ENCODE peak calls at places on chromosomes 3 and 15, in nine cellular contexts. K is stomach, G is GM12878, C is uterus, J is PC-9, D is heart right ventricle, R is epithelial cell of esophagus, Z is tibial nerve, W is AG09309. Y is an unnamed sample.

GRCh38 chr15:89307791-89308190 is 26.8 kb downstream of the POLG start:
- DNase-seq in K (no peak), G (no peak), C (no peak), J (no peak), D (no peak), R (peak), Z (no peak), W (peak), Y (no peak)

GRCh38 chr15:50180578-50180977 is 1.4 kb upstream of the SLC27A2 start:
- DNase-seq in K (no peak), G (no peak), C (no peak), J (no peak), D (no peak), R (no peak), Z (no peak), W (no peak), Y (no peak)

GRCh38 chr3:180306691-180307090 is 270.0 kb upstream of the PEX5L start:
- DNase-seq in K (no peak), G (no peak), C (no peak), J (peak), D (no peak), R (peak), Z (no peak), W (no peak), Y (no peak)

GRCh38 chr3:157294953-157295352 is 135.0 kb upstream of the CCNL1 start:
- DNase-seq in K (no peak), G (no peak), C (no peak), J (no peak), D (no peak), R (no peak), Z (no peak), W (no peak), Y (no peak)

GRCh38 chr3:106518516-106518915 is 649.7 kb upstream of the CBLB start:
- DNase-seq in K (no peak), G (no peak), C (no peak), J (peak), D (no peak), R (peak), Z (no peak), W (peak), Y (peak)

GRCh38 chr15:89728254-89728653 is 22.8 kb downstream of the MESP1 start:
- DNase-seq in K (no peak), G (no peak), C (no peak), J (no peak), D (no peak), R (no peak), Z (no peak), W (no peak), Y (no peak)

GRCh38 chr15:42845581-42845980 is 75.0 kb downstream of the TTBK2 start:
- DNase-seq in K (no peak), G (no peak), C (no peak), J (peak), D (no peak), R (peak), Z (no peak), W (no peak), Y (no peak)

GRCh38 chr15:76391847-76392246 is 55.3 kb downstream of the ISL2 start:
- DNase-seq in K (no peak), G (no peak), C (no peak), J (no peak), D (no peak), R (no peak), Z (no peak), W (no peak), Y (no peak)

GRCh38 chr3:149512073-149512782 is 37.7 kb downstream of the TM4SF4 start:
- DNase-seq in K (peak), G (no peak), C (peak), J (peak), D (peak), R (peak), Z (peak), W (no peak), Y (no peak)

GRCh38 chr15:37101634-37102314 is 1.4 kb upstream of the MEIS2 start:
- DNase-seq in K (peak), G (no peak), C (peak), J (peak), D (peak), R (peak), Z (peak), W (no peak), Y (no peak)

GRCh38 chr3:44428910-44429309 is 48.6 kb downstream of the ZNF445 start:
- DNase-seq in K (no peak), G (no peak), C (no peak), J (no peak), D (no peak), R (no peak), Z (no peak), W (no peak), Y (no peak)

GRCh38 chr15:74967670-74968069 is 11.1 kb upstream of the RPP25 start:
- DNase-seq in K (no peak), G (no peak), C (no peak), J (no peak), D (no peak), R (peak), Z (no peak), W (no peak), Y (no peak)

DNA sequence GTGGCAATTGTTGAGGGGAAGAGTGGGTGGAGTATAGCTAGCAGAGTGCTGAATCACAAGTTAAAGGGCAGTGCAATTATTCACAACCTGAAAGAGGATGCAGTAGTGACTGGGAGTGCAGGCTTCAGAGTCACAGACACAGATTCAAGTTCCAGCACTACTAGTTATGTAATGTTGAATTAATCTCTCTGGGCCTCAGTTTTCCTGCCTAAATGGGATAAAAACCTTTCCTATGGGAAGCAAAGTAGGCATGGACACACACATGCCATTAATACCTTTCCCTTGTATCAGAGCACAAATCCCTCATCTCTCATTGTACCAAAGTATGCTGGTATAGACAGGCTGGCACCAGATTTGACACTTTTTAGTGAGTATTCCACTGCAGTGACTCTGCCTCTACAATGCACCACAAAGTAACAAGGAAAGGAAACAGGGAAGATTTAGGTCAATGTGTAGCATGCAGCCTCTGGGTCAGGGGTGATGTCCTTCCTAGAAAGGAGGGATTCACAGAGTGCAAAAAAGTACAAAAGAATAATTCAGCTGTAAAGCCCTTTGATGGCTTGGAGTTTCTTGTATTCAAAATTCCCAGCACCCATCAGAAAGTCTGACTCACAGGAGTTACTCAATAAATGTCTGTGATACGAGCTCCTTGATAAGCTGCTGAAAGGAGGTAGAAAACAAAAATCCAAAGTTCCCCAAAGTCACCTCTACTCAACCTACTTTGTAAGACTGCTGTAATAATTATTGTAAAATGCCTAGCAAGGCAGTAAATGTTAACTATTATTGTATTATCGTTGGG is 507.5 kb upstream of the TGFBR2 start:
- DNase-seq in K (no peak), G (no peak), C (no peak), J (no peak), D (no peak), R (peak), Z (no peak), W (no peak), Y (no peak)
- H3K4me3 ChIP-seq in K (no peak), G (no peak), C (no peak), J (no peak), D (no peak), R (no peak), Z (no peak), W (no peak), Y (no peak)

DNA sequence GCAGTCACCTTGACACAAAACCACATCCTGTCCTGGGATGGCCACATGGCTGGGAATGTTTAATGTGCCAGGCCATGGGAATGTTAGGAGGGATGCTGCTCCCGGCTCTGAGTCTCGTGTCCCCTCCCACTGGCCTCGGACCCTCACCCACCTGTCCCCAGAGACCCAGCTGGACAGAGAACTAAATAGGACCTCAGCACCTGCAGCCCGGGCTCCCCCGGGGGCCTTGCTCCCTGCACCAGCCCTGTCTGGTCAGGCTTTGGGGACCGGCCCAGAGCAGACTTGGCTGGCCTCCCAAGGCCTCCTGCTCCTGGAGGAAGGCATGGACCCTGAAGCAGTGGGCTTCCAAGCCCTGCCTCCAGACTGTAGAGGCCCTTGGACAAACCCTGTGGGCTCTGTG is 100.0 kb upstream of the IQSEC1 start:
- DNase-seq in K (no peak), G (no peak), C (no peak), J (no peak), D (no peak), R (no peak), Z (no peak), W (no peak), Y (no peak)
- TF ChIP-seq CTCF in K (no peak), G (no peak), C (no peak), J (no peak), D (no peak), R (no peak), Z (no peak), W (no peak), Y (no peak)

DNA sequence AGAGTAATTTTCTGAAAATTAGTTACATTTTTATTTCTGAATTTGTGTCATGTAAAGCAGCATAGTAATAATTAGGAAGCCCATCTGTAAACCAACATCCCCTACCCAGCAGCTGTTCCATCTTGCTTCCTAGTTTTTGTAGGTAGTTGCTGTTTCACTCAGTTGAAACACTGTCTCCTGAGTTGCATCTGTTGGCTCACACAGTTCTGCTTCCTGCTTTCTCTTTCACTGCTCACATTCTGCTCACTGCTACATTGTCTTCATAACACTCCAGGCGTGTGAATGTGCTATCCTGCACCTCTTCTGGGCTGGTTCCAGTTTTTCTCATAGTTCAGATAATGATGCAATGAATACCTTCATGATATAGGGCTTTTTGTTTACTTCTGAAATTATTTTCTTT is 123.4 kb downstream of the EPHB1 start:
- DNase-seq in K (no peak), G (peak), C (no peak), J (no peak), D (no peak), R (no peak), Z (no peak), W (no peak), Y (no peak)
- H3K4me3 ChIP-seq in K (no peak), G (no peak), C (no peak), J (no peak), D (no peak), R (no peak), Z (no peak), W (no peak), Y (no peak)

GRCh38 chr3:16266714-16267113 is 1.7 kb downstream of the OXNAD1 start:
- DNase-seq in K (no peak), G (no peak), C (no peak), J (no peak), D (no peak), R (peak), Z (no peak), W (no peak), Y (no peak)

GRCh38 chr3:16262195-16262594 is 2.5 kb downstream of the DPH3 start:
- DNase-seq in K (no peak), G (no peak), C (no peak), J (no peak), D (no peak), R (no peak), Z (no peak), W (no peak), Y (no peak)

GRCh38 chr3:16264174-16264707 is 502 bp downstream of the DPH3 start:
- DNase-seq in K (no peak), G (no peak), C (no peak), J (no peak), D (no peak), R (peak), Z (no peak), W (peak), Y (no peak)

GRCh38 chr3:16265455-16265786 is 409 bp downstream of the OXNAD1 start:
- DNase-seq in K (no peak), G (no peak), C (no peak), J (no peak), D (no peak), R (no peak), Z (no peak), W (no peak), Y (no peak)

GRCh38 chr3:16264708-16265454 is at the start of the genes DPH3 and OXNAD1:
- DNase-seq in K (peak), G (peak), C (peak), J (peak), D (peak), R (peak), Z (peak), W (peak), Y (peak)
- TF ChIP-seq CTCF in K (peak), G (no peak), C (peak), J (no peak), D (peak), R (peak), Z (no peak), W (no peak), Y (no peak)

GRCh38 chr3:170419301-170420087 is 826 bp downstream of the CLDN11 start:
- DNase-seq in K (no peak), G (no peak), C (peak), J (no peak), D (peak), R (no peak), Z (no peak), W (no peak), Y (no peak)
- H3K4me3 ChIP-seq in K (peak), G (no peak), C (peak), J (no peak), D (peak), R (peak), Z (peak), W (peak), Y (peak)

DNA sequence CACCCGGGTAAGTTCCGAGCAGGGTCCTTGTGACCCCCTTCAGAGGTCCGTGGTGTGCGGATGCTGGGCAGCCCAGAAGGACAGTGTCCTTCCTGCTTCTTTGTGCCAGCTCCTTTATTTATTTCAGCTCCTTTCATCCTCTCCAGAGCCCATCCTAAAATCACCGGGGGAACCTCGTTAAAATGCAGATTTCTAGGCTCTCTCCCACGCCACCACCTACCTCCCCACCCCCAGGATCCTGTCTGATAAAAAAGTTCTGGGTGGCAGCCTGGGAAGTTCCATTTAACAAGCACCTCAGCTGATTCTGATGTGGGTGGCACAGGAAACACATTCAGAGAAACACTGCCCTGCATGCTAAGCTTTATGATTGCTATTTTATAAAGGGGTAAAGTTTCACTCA is 12.5 kb upstream of the IGF1R start:
- DNase-seq in K (no peak), G (no peak), C (no peak), J (no peak), D (no peak), R (no peak), Z (no peak), W (no peak), Y (no peak)
- TF ChIP-seq CTCF in K (no peak), G (no peak), C (no peak), J (no peak), D (no peak), R (no peak), Z (no peak), W (no peak), Y (no peak)

GRCh38 chr3:48413086-48413485 is 16.8 kb downstream of the PLXNB1 start:
- DNase-seq in K (no peak), G (no peak), C (no peak), J (no peak), D (no peak), R (peak), Z (no peak), W (no peak), Y (no peak)
- H3K4me3 ChIP-seq in K (no peak), G (no peak), C (no peak), J (no peak), D (no peak), R (no peak), Z (no peak), W (no peak), Y (no peak)

GRCh38 chr3:175940881-175941280 is 1081.7 kb downstream of the NAALADL2 start:
- DNase-seq in K (no peak), G (no peak), C (no peak), J (no peak), D (no peak), R (peak), Z (no peak), W (no peak), Y (no peak)
- TF ChIP-seq CTCF in K (no peak), G (peak), C (no peak), J (no peak), D (no peak), R (peak), Z (no peak), W (no peak), Y (no peak)